ENCODE peak calls at places on chromosomes 4 and X, in ten cellular contexts. One of them, this sample, is unnamed.

GRCh38 chr4:144355809-144356757 is 215.6 kb upstream of the GYPA start:
- DNase-seq in G401: peak; percentile 57
- DNase-seq in GM12865: peak; percentile 85
- DNase-seq in PC-3: peak; percentile 85
- DNase-seq in mucosa of descending colon: peak; percentile 41
- DNase-seq in body of pancreas: no peak
- DNase-seq in GM10248: peak; percentile 27
- DNase-seq in activated CD4-positive, alpha-beta T cell treated with anti-CD3 and anti-CD28 coated beads, Interleukin-2, amount 50 U/mL, for 4 hours: no peak
- DNase-seq in vagina: no peak
- DNase-seq in cardiac septum: no peak
- DNase-seq in this sample: no peak

GRCh38 chrX:39764441-39764914 is 333.3 kb downstream of the BCOR start:
- DNase-seq in G401: no peak
- DNase-seq in GM12865: no peak
- DNase-seq in PC-3: no peak
- DNase-seq in mucosa of descending colon: no peak
- DNase-seq in body of pancreas: no peak
- DNase-seq in GM10248: no peak
- DNase-seq in activated CD4-positive, alpha-beta T cell treated with anti-CD3 and anti-CD28 coated beads, Interleukin-2, amount 50 U/mL, for 4 hours: no peak
- DNase-seq in vagina: no peak
- DNase-seq in cardiac septum: no peak
- DNase-seq in this sample: no peak

GRCh38 chr4:3657917-3658913 is 108.0 kb upstream of the ADRA2C start:
- DNase-seq in G401: peak; percentile 43
- DNase-seq in GM12865: no peak
- DNase-seq in PC-3: no peak
- DNase-seq in mucosa of descending colon: no peak
- DNase-seq in body of pancreas: peak; percentile 25
- DNase-seq in GM10248: no peak
- DNase-seq in activated CD4-positive, alpha-beta T cell treated with anti-CD3 and anti-CD28 coated beads, Interleukin-2, amount 50 U/mL, for 4 hours: no peak
- DNase-seq in vagina: no peak
- DNase-seq in cardiac septum: no peak
- DNase-seq in this sample: peak; percentile 94

GRCh38 chr4:125306533-125306932 is 8.2 kb upstream of the FAT4 start:
- DNase-seq in G401: no peak
- DNase-seq in GM12865: no peak
- DNase-seq in PC-3: no peak
- DNase-seq in mucosa of descending colon: no peak
- DNase-seq in body of pancreas: no peak
- DNase-seq in GM10248: no peak
- DNase-seq in activated CD4-positive, alpha-beta T cell treated with anti-CD3 and anti-CD28 coated beads, Interleukin-2, amount 50 U/mL, for 4 hours: no peak
- DNase-seq in vagina: no peak
- DNase-seq in cardiac septum: no peak
- DNase-seq in this sample: no peak

GRCh38 chr4:101355767-101356702 is 8.7 kb upstream of the PPP3CA start:
- DNase-seq in G401: no peak
- DNase-seq in GM12865: no peak
- DNase-seq in PC-3: peak; percentile 83
- DNase-seq in mucosa of descending colon: no peak
- DNase-seq in body of pancreas: no peak
- DNase-seq in GM10248: no peak
- DNase-seq in activated CD4-positive, alpha-beta T cell treated with anti-CD3 and anti-CD28 coated beads, Interleukin-2, amount 50 U/mL, for 4 hours: no peak
- DNase-seq in vagina: no peak
- DNase-seq in cardiac septum: no peak
- DNase-seq in this sample: no peak

GRCh38 chr4:7005571-7005970 is 37.6 kb upstream of the TADA2B start:
- DNase-seq in G401: no peak
- DNase-seq in GM12865: no peak
- DNase-seq in PC-3: no peak
- DNase-seq in mucosa of descending colon: no peak
- DNase-seq in body of pancreas: no peak
- DNase-seq in GM10248: no peak
- DNase-seq in activated CD4-positive, alpha-beta T cell treated with anti-CD3 and anti-CD28 coated beads, Interleukin-2, amount 50 U/mL, for 4 hours: no peak
- DNase-seq in vagina: no peak
- DNase-seq in cardiac septum: no peak
- DNase-seq in this sample: no peak

GRCh38 chr4:119041951-119042560 is 93.6 kb upstream of the MYOZ2 start:
- DNase-seq in G401: peak; percentile 68
- DNase-seq in GM12865: peak; percentile 82
- DNase-seq in PC-3: peak; percentile 77
- DNase-seq in mucosa of descending colon: peak; percentile 81
- DNase-seq in body of pancreas: peak; percentile 67
- DNase-seq in GM10248: peak; percentile 65
- DNase-seq in activated CD4-positive, alpha-beta T cell treated with anti-CD3 and anti-CD28 coated beads, Interleukin-2, amount 50 U/mL, for 4 hours: peak; percentile 38
- DNase-seq in vagina: no peak
- DNase-seq in cardiac septum: no peak
- DNase-seq in this sample: no peak

GRCh38 chr4:84948056-84948455 is 18.4 kb downstream of the WDFY3 start:
- DNase-seq in G401: no peak
- DNase-seq in GM12865: no peak
- DNase-seq in PC-3: no peak
- DNase-seq in mucosa of descending colon: no peak
- DNase-seq in body of pancreas: no peak
- DNase-seq in GM10248: no peak
- DNase-seq in activated CD4-positive, alpha-beta T cell treated with anti-CD3 and anti-CD28 coated beads, Interleukin-2, amount 50 U/mL, for 4 hours: no peak
- DNase-seq in vagina: no peak
- DNase-seq in cardiac septum: no peak
- DNase-seq in this sample: no peak